ENCODE peak calls at places on chromosomes 6 and 20, in eight cellular contexts. Q is GM23338, F is hepatocyte, W is neural progenitor cell, E is HCT116, V is SK-N-SH, N is PC-3, T is MM.1S. S is an unnamed sample.

GRCh38 chr6:71386215-71386614 is 97.6 kb downstream of the OGFRL1 start:
- DNase-seq in E (no peak), W (no peak), N (peak; percentile 78), V (no peak), F (no peak), Q (no peak), T (no peak), S (no peak)

GRCh38 chr20:57076202-57076651 is 190.2 kb downstream of the BMP7 start:
- DNase-seq in T (no peak), W (no peak), Q (no peak), N (peak; percentile 84), E (no peak), V (no peak), F (peak; percentile 42), S (no peak)

GRCh38 chr6:123027392-123027791 is 31.4 kb downstream of the CLVS2 start:
- DNase-seq in T (no peak), V (no peak), F (no peak), W (no peak), Q (no peak), E (no peak), N (no peak), S (no peak)

GRCh38 chr6:9316831-9317230 is 881.5 kb upstream of the SLC35B3 start:
- DNase-seq in V (no peak), Q (no peak), E (no peak), N (no peak), W (no peak), T (no peak), F (no peak), S (no peak)

GRCh38 chr20:21031666-21032065 is 74.5 kb downstream of the LINC00237 start:
- DNase-seq in E (no peak), F (no peak), Q (no peak), W (no peak), N (no peak), V (no peak), T (no peak), S (no peak)

GRCh38 chr6:4210619-4211419 is 75.4 kb upstream of the ECI2 start:
- DNase-seq in Q (peak; percentile 86), E (peak; percentile 41), T (peak; percentile 47), V (peak; percentile 50), F (peak; percentile 77), W (peak; percentile 70), N (peak; percentile 80), S (peak; percentile 64)

GRCh38 chr20:38165089-38165965 is at the start of gene TGM2:
- DNase-seq in V (peak; percentile 92), Q (peak; percentile 78), T (peak; percentile 52), F (peak; percentile 92), W (peak; percentile 85), E (no peak), N (peak; percentile 91), S (peak; percentile 40)

GRCh38 chr6:169789944-169790927 is 38.8 kb downstream of the ERMARD start:
- DNase-seq in T (peak; percentile 52), N (peak; percentile 65), Q (peak; percentile 89), E (peak; percentile 35), V (peak; percentile 94), W (peak; percentile 89), F (peak; percentile 89), S (peak; percentile 70)

GRCh38 chr6:169700296-169700695 is 1.5 kb downstream of the WDR27 start:
- DNase-seq in V (no peak), F (peak; percentile 53), T (no peak), Q (peak; percentile 38), N (no peak), E (no peak), W (no peak), S (no peak)

GRCh38 chr6:142746524-142746923 is 198.5 kb downstream of the HIVEP2 start:
- DNase-seq in N (peak; percentile 12), Q (peak; percentile 87), T (no peak), E (no peak), V (peak; percentile 24), W (peak; percentile 71), F (peak; percentile 16), S (peak; percentile 67)

GRCh38 chr6:12024715-12025434 is 12.8 kb downstream of the HIVEP1 start:
- DNase-seq in Q (no peak), F (no peak), V (no peak), E (no peak), T (no peak), N (peak; percentile 5), W (no peak), S (no peak)

GRCh38 chr6:29631860-29632731 is 887 bp downstream of the GABBR1 start:
- DNase-seq in E (no peak), Q (peak; percentile 72), F (peak; percentile 78), V (peak; percentile 88), N (peak; percentile 10), W (peak; percentile 78), T (peak; percentile 53), S (peak; percentile 63)

GRCh38 chr6:6870914-6871313 is 236.8 kb upstream of the RREB1 start:
- DNase-seq in W (no peak), N (no peak), F (no peak), V (no peak), E (no peak), T (no peak), Q (no peak), S (no peak)

GRCh38 chr20:24686156-24686555 is 216.7 kb downstream of the SYNDIG1 start:
- DNase-seq in Q (no peak), N (no peak), V (no peak), T (no peak), W (no peak), E (no peak), F (no peak), S (no peak)

DNA sequence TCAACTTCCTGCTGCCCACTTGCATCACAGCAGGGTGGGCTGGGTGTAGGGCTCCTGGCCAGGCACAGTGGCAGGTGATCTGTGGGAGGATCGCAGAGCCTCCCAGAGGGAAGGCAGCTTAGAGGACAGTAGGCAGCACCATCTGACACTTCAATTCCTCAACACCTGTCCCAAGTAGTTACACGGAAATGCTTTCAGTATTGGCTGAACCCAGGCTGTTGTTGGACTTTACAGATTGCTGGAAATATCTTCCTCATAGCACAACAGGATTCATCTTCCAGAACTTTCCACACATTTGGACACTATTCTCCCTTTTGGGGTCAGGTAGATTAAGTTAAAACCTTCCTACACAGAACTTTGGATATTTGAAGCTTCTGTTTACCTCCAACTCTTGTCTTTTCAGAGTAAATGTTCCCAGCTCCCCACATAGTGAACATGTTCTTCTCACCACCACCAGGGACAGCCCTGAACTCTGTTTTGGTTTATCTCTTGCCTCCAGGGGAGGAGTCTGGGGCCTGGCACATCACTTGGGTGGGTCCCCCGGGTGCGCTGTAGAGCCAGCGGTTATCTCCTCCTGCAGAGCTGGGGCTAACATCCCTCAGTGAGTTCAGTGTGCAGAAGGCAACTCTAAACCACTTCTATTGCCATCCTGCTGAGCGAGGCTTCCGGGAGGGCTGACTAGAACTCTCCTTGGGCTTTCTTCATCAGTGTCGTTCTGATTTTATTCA is 3.5 kb upstream of the SLC22A2 start:
- DNase-seq in Q (peak; percentile 61), F (peak; percentile 67), T (no peak), N (no peak), E (no peak), V (peak; percentile 24), W (no peak), S (no peak)
- TF ChIP-seq CTCF in Q (peak; percentile 37), F (peak; percentile 26), T (no peak), N (no peak), E (no peak), V (peak; percentile 10), W (no peak), S (no peak)

DNA sequence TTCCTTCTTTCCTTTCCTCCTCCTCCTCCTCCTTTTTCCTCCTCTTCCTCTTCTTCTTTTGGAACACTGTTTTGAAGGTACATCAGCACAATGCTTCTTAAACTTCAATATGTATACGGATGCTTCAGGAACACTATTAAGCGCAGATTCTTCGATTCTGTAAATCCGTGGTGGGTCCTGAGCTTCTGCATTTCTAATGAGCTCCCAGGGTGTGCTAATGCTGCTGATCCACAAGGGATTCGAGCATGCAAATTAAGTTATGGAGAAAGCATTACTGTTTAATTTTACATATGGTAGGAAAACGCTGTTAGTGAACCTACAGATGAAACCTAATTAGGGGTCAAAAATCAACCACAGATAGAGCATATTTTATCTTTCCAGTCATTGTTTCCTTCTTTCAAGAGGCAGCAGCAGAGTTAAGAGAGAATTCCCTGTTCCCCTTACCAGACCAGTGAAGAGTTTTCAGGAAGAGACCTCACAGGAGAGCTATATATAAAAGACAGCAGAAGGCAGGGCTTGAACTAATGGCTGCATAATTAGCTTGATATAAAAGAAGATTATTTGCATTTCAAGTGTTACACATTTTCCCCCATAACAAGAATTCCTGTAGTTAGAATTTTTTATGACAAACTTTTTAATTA is 47.2 kb downstream of the KIF13A start:
- DNase-seq in Q (peak; percentile 44), T (no peak), V (peak; percentile 15), W (peak; percentile 44), N (no peak), E (no peak), F (no peak), S (no peak)
- H3K4me2 ChIP-seq in Q (peak overlapping the region; percentile 69), T (no peak overlapping the region), V (no peak overlapping the region), W (peak overlapping the region; percentile 71), N (no peak overlapping the region), E (no peak overlapping the region), F (peak overlapping the region; percentile 69), S (no peak overlapping the region)

DNA sequence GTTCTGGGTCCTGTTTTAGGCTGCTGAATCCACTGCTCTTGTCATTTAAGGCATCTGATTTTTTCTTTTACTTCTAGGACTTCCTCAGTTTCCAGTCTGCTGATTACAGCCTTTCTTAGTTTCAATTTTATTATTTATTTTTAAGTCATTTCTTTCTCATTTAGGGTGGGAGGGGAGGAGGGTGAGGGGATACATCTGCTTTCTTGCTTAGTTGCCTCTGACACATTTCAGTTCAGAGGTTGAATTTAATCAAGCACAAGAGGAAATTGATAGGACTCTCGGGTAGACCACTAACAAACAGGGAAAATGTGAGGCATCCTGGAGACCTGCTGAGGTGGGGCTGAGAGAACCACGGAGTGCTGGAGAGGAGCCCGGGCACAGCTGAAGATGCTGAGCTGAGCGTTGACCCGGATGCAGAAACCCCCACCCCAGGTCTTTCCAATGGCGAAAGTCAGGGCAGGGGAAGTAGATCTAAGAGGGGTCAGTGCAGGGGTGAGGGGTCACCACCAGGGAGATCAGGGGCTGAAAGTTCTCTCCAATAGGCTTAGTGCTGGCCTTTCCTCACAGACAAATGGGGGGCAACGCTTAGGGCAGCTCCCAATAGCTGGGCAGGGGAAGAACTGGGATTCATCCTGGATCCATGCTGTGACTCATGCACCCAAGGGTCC is 7.6 kb upstream of the TREML2 start:
- DNase-seq in W (no peak), F (no peak), V (no peak), E (no peak), N (no peak), T (no peak), Q (no peak), S (peak; percentile 27)
- TF ChIP-seq EZH2phosphoT487 in W (no peak), F (no peak), V (no peak), E (no peak), N (no peak), T (no peak), Q (no peak), S (no peak)

DNA sequence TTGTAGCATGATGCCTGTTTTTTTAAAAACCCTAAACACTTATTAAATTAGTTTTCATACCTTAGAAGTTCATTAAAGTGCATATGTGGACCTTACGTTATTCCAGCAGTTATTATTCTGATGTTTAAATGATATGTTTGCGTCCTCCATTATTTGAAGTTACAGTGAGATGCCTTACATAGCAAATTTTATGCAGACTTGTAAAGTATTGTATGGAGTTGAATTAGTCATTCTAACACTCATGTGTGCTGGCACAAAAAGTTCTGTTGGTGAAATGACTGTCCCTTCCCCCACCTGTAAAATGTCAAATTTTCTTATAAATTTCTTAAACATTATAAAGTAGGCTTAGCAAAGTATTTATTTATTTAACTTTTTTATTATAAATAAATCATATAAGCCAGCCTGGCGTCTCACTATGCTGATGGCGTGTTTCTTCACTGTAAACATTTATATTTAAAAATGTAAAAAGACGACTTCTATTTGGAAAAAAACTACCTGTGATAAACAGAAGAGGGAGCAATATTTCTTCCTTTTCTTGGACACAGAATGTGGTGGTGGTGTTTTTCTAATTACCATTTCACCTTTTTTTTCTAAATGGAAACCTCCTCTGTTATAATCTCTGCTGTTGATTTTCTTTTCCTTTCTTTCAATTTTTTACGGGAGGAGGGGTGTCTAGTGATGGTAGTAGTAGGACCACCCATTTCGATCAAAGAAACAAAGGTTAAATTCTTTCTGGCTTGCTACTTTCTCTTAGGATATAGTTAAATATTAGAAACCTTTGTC is 155.4 kb downstream of the RFPL4B start:
- DNase-seq in W (peak; percentile 16), V (peak; percentile 26), N (peak; percentile 43), T (no peak), Q (peak; percentile 47), E (no peak), F (peak; percentile 4), S (no peak)
- TF ChIP-seq CTCF in W (peak; percentile 57), V (peak; percentile 53), N (peak; percentile 54), T (no peak), Q (peak; percentile 52), E (peak; percentile 31), F (peak; percentile 60), S (peak; percentile 31)